ENCODE peak calls at places on chromosomes 12 and 14, in seven cellular contexts. T is AG04450; L is Panc1; H is HCT116; G is lower lobe of right lung; U is CD4-positive, CD25-positive, alpha-beta regulatory T cell; B is uterus. K is an unnamed sample. For H3K27me3, the result is how much of the 10 kb centered on the place peaks cover.

GRCh38 chr12:103884316-103884715 is 43.3 kb upstream of the NT5DC3 start:
- DNase-seq in U (peak), H (no peak), L (no peak), B (no peak), T (peak), G (no peak), K (peak)

GRCh38 chr12:105382771-105383632 is 52.5 kb downstream of the C12orf75 start:
- DNase-seq in T (peak), H (peak), G (no peak), U (peak), L (peak), B (peak), K (peak)

GRCh38 chr12:47123730-47124129 is 44.0 kb upstream of the AMIGO2 start:
- DNase-seq in L (no peak), T (no peak), H (no peak), G (no peak), U (no peak), B (no peak), K (no peak)

GRCh38 chr12:101455685-101456084 is 19.5 kb upstream of the SPIC start:
- DNase-seq in H (no peak), G (no peak), L (no peak), U (peak), B (no peak), T (no peak), K (no peak)

GRCh38 chr12:77724367-77724957 is 106.2 kb upstream of the NAV3 start:
- DNase-seq in B (no peak), L (peak), U (no peak), H (peak), G (no peak), T (peak), K (peak)

GRCh38 chr12:24592048-24592447 is 356.9 kb downstream of the BCAT1 start:
- DNase-seq in G (no peak), H (no peak), T (no peak), B (no peak), U (no peak), L (no peak), K (no peak)

GRCh38 chr14:76957224-76957881 is 71.2 kb downstream of the IRF2BPL start:
- DNase-seq in T (no peak), G (no peak), H (no peak), L (no peak), U (no peak), B (no peak), K (no peak)

GRCh38 chr12:57389033-57389432 is 41.8 kb downstream of the R3HDM2 start:
- DNase-seq in U (no peak), G (no peak), H (peak), B (no peak), T (peak), L (peak), K (peak)

DNA sequence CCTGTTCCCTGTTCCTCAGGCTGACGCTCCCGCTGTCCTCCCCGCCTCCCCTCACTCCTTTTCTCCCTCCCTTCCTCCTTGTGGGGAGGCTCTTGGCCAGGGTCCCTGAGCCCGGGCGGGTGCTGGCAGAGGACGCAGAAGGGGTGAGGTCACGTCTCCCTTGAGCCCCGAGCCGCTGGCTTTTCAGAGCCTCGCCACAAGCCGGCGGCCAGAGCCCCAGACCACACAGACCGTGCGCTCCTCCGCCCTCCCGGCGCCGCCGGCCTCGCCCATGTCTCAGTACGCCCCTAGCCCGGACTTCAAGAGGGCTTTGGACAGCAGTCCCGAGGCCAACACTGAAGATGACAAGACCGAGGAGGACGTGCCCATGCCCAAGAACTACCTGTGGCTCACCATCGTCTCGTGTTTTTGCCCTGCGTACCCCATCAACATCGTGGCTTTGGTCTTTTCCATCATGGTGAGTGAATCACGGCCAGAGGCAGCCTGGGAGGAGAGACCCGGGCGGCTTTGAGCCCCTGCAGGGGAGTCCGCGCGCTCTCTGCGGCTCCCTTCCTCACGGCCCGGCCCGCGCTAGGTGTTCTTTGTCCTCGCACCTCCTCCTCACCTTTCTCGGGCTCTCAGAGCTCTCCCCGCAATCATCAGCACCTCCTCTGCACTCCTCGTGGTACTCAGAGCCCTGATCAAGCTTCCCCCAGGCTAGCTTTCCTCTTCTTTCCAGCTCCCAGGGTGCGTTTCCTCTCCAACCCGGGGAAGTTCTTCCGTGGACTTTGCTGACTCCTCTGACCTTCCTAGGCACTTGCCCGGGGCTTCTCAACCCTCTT is at the start of gene TMEM233:
- DNase-seq in U (no peak), H (no peak), B (no peak), L (no peak), G (peak), T (no peak), K (no peak)
- H3K27me3 ChIP-seq in U (under half), H (under half), B (under half), L (half or more), G (under half), T (under half), K (under half)

GRCh38 chr12:114400395-114400794 is 5.5 kb downstream of the TBX5 start:
- DNase-seq in G (no peak), T (no peak), L (no peak), U (no peak), B (no peak), H (no peak), K (no peak)

GRCh38 chr12:114399664-114400211 is 6.2 kb downstream of the TBX5 start:
- DNase-seq in G (no peak), L (no peak), B (no peak), T (peak), U (no peak), H (peak), K (no peak)

GRCh38 chr12:114396869-114397719 is 8.8 kb downstream of the TBX5 start:
- DNase-seq in U (no peak), H (no peak), B (no peak), T (no peak), G (no peak), L (no peak), K (no peak)

GRCh38 chr12:114396153-114396868 is 9.6 kb downstream of the TBX5 start:
- DNase-seq in G (no peak), U (no peak), T (no peak), L (no peak), B (no peak), H (no peak), K (no peak)

DNA sequence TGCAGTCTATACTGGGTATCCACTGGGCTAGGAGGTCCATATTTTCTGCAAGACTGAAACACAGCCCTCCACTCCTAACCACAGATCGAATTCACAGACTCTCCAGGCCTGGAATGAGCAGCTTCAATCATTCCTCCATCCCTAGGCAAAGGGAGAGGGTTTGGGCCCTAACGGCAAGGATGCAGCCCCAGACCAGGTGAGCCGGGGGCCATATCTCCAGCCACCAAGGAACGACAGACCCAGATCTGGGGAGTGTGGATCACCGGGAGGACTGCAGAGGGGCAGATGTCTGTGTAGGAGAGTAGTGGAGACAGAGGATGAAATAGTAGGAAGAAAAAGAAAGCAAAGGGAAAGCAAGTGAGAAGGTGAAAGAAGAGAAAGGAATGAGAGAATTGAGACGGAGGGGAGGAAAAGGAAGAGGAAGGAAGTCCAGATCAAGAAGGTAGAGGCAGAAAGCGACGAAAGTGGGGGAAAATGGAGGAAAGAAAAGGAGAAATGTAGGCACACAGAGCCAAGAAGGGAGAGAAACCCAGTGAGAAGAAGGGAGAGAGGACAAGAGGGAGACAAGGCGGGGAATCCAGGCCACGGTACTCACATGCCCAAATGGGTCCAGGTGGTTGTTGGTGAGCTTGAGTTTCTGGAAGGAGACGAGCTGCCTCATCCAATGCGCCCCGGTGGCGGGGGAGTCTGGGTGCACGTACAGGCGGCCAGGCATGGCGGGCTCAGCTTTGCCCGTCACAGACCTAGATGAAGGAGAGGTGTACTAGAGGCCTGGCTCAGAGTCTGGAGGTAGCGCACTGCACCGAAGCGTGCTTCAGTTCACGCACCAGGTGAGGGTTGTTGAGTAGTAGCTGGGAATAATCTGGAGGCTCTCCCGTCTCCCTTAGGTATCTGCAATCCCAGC is 7.7 kb downstream of the TBX5 start:
- DNase-seq in T (no peak), L (no peak), H (no peak), U (no peak), G (no peak), B (no peak), K (no peak)
- H3K27me3 ChIP-seq in T (under half), L (under half), H (under half), U (half or more), G (half or more), B (under half), K (half or more)

DNA sequence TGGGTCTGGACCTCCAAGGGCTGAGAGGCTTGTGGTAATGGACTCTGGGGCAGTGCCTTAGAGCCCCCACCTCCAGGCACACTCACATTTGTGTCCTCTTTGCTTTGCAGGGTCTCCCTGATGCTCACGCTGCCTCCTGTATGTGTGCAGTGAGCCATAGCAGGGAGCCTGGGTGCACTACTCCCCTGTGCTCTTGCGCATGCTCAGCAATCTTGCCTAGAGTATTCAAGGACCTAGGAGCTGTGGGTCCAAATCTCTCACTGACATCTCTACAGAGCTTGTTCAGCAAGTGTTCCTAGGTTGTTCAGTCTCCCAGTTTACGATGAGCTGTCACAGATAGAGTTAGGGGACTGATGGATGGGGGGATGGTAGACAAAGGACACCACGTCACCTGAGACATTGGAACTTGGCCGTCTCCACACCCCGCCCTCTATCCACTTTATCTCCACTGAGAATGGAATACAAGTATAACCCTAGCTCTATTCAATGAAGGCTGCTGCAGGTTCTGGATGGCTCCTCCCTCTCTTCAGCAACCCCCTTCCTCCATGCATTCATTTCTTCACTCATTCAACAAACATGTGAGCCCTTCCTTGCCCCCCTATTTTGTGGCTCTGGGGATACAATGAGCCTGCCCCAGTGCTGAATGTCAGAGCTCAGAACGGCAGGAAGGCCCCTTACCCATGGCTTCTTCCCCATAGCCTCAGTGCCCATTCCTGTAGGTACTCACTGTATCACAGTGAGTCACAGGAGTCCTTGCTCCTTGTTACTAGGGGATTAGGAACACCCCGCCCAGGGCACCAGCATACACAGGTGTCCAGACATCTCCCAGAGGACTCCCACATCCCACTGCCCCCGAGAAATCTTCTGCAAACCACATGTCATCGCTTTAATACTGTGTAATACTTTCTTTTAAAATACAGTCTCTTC is 31.2 kb downstream of the FIGNL2 start:
- DNase-seq in U (no peak), G (no peak), T (no peak), L (no peak), H (no peak), B (no peak), K (no peak)
- H3K27me3 ChIP-seq in U (under half), G (under half), T (under half), L (under half), H (under half), B (under half), K (under half)

GRCh38 chr12:26838888-26839416 is 6.0 kb upstream of the ITPR2 start:
- DNase-seq in T (no peak), G (no peak), H (no peak), L (no peak), U (no peak), B (no peak), K (no peak)
- H3K27me3 ChIP-seq in T (under half), G (under half), H (under half), L (under half), U (under half), B (under half), K (under half)